ENCODE peak calls at places on chromosomes 3 and 15, in four cellular contexts. A, O, M and P are unnamed samples.

GRCh38 chr3:129672412-129672811 is 65.9 kb upstream of the PLXND1 start:
- DNase-seq in A (no peak), O (no peak), M (no peak), P (no peak)

GRCh38 chr3:43932921-43933320 is 242.2 kb downstream of the ABHD5 start:
- DNase-seq in A (no peak), O (no peak), M (no peak), P (no peak)

GRCh38 chr15:83320831-83321230 is 36.4 kb upstream of the BNC1 start:
- DNase-seq in A (no peak), O (no peak), M (no peak), P (no peak)

GRCh38 chr15:32694222-32694983 is 23.4 kb upstream of the GREM1 start:
- DNase-seq in A (no peak), O (no peak), M (no peak), P (no peak)

GRCh38 chr3:163924600-163924999 is 1153.7 kb downstream of the SI start:
- DNase-seq in A (no peak), O (no peak), M (no peak), P (no peak)

GRCh38 chr15:20351448-20351961 is 190.1 kb downstream of the GOLGA6L6 start:
- DNase-seq in A (no peak), O (peak; percentile 63), M (peak; percentile 6), P (no peak)

GRCh38 chr3:69097407-69098086 is 12.8 kb downstream of the ARL6IP5 start:
- DNase-seq in A (no peak), O (no peak), M (no peak), P (no peak)

GRCh38 chr3:109339186-109339585 is 1.8 kb upstream of the DPPA4 start:
- DNase-seq in A (no peak), O (no peak), M (no peak), P (no peak)

GRCh38 chr3:150255416-150255815 is 152.7 kb upstream of the TSC22D2 start:
- DNase-seq in A (peak; percentile 15), O (no peak), M (no peak), P (no peak)

GRCh38 chr3:171878441-171879225 is 35.5 kb downstream of the TMEM212 start:
- DNase-seq in A (no peak), O (no peak), M (no peak), P (no peak)

GRCh38 chr15:80703965-80704364 is 8.9 kb downstream of the ABHD17C start:
- DNase-seq in A (no peak), O (no peak), M (no peak), P (no peak)

GRCh38 chr3:54322354-54322753 is 200.0 kb downstream of the CACNA2D3 start:
- DNase-seq in A (no peak), O (no peak), M (no peak), P (no peak)

GRCh38 chr3:157408499-157409149 is 28.0 kb upstream of the PTX3 start:
- DNase-seq in A (no peak), O (no peak), M (no peak), P (no peak)

GRCh38 chr3:100844063-100844936 is 135.0 kb downstream of the TFG start:
- DNase-seq in A (no peak), O (no peak), M (no peak), P (no peak)

GRCh38 chr3:30103186-30103585 is 503.2 kb upstream of the TGFBR2 start:
- DNase-seq in A (no peak), O (no peak), M (no peak), P (no peak)

GRCh38 chr3:5479229-5479799 is 291.8 kb downstream of the EDEM1 start:
- DNase-seq in A (no peak), O (no peak), M (no peak), P (no peak)

GRCh38 chr15:33894193-33894592 is 74.1 kb upstream of the CHRM5 start:
- DNase-seq in A (no peak), O (no peak), M (no peak), P (no peak)

GRCh38 chr3:140022061-140022781 is 87.2 kb downstream of the CLSTN2 start:
- DNase-seq in A (peak; percentile 50), O (peak; percentile 72), M (no peak), P (no peak)

GRCh38 chr15:69403611-69404010 is 10.5 kb upstream of the KIF23 start:
- DNase-seq in A (no peak), O (no peak), M (no peak), P (no peak)

GRCh38 chr15:35624881-35625280 is 78.9 kb upstream of the DPH6 start:
- DNase-seq in A (no peak), O (peak; percentile 88), M (no peak), P (peak; percentile 87)

GRCh38 chr3:98786364-98786930 is 23.3 kb downstream of the ST3GAL6 start:
- DNase-seq in A (no peak), O (no peak), M (no peak), P (no peak)

GRCh38 chr3:197354195-197355059 is 56.0 kb upstream of the DLG1 start:
- DNase-seq in A (peak; percentile 72), O (no peak), M (no peak), P (no peak)

GRCh38 chr3:169534439-169534838 is 129.1 kb downstream of the MECOM start:
- DNase-seq in A (no peak), O (no peak), M (no peak), P (no peak)

GRCh38 chr3:172522871-172523818 is at the start of gene TNFSF10:
- DNase-seq in A (peak; percentile 38), O (peak; percentile 76), M (peak; percentile 27), P (peak; percentile 45)

GRCh38 chr15:73957276-73957675 is 31.0 kb downstream of the LOXL1 start:
- DNase-seq in A (no peak), O (peak; percentile 63), M (no peak), P (no peak)

GRCh38 chr15:55917881-55918296 is 75.5 kb downstream of the NEDD4 start:
- DNase-seq in A (no peak), O (no peak), M (no peak), P (no peak)

GRCh38 chr3:106844638-106845037 is 532.6 kb upstream of the CCDC54 start:
- DNase-seq in A (no peak), O (no peak), M (no peak), P (no peak)

GRCh38 chr15:74525946-74526345 is 15.1 kb upstream of the ARID3B start:
- DNase-seq in A (no peak), O (no peak), M (no peak), P (no peak)

GRCh38 chr15:33226559-33227181 is 32.2 kb upstream of the FMN1 start:
- DNase-seq in A (no peak), O (no peak), M (peak; percentile 56), P (no peak)

GRCh38 chr3:134598813-134599563 is 51.8 kb downstream of the KY start:
- DNase-seq in A (no peak), O (no peak), M (no peak), P (no peak)

GRCh38 chr3:9947025-9947995 is 4.9 kb downstream of the PRRT3 start:
- DNase-seq in A (peak; percentile 62), O (peak; percentile 89), M (no peak), P (peak; percentile 40)

GRCh38 chr15:89750560-89751542 is at the start of gene MESP1:
- DNase-seq in A (peak; percentile 90), O (peak; percentile 93), M (peak; percentile 88), P (peak; percentile 76)

GRCh38 chr15:36755341-36755740 is 175.9 kb downstream of the CDIN1 start:
- DNase-seq in A (no peak), O (no peak), M (no peak), P (no peak)

GRCh38 chr15:58147151-58147550 is 9.0 kb downstream of the AQP9 start:
- DNase-seq in A (no peak), O (no peak), M (no peak), P (peak; percentile 21)

GRCh38 chr3:154275965-154276364 is 48.3 kb downstream of the DHX36 start:
- DNase-seq in A (no peak), O (no peak), M (no peak), P (no peak)

GRCh38 chr3:185691622-185692021 is 105.5 kb downstream of the SENP2 start:
- DNase-seq in A (no peak), O (no peak), M (no peak), P (no peak)

GRCh38 chr3:37221407-37221806 is 47.0 kb upstream of the LRRFIP2 start:
- DNase-seq in A (no peak), O (no peak), M (no peak), P (no peak)

GRCh38 chr15:98071786-98072185 is 111.3 kb downstream of the ARRDC4 start:
- DNase-seq in A (no peak), O (no peak), M (no peak), P (no peak)

GRCh38 chr3:127637546-127637945 is 8.6 kb downstream of the PODXL2 start:
- DNase-seq in A (no peak), O (peak; percentile 11), M (no peak), P (no peak)

GRCh38 chr15:66323312-66323928 is 30.1 kb downstream of the DIS3L start:
- DNase-seq in A (no peak), O (no peak), M (no peak), P (no peak)

GRCh38 chr15:66327736-66328135 is 28.7 kb downstream of the TIPIN start:
- DNase-seq in A (no peak), O (no peak), M (no peak), P (no peak)

GRCh38 chr15:66326051-66326450 is 30.4 kb downstream of the TIPIN start:
- DNase-seq in A (no peak), O (no peak), M (no peak), P (no peak)

GRCh38 chr15:66328721-66329220 is 27.7 kb downstream of the TIPIN start:
- DNase-seq in A (no peak), O (no peak), M (no peak), P (no peak)
- H3K36me3 ChIP-seq in A (no peaks in the 10 kb centered on the region), O (peaks cover 86% of the 10 kb centered on the region), M (peaks cover 48% of the 10 kb centered on the region), P (peaks cover 4% of the 10 kb centered on the region)

GRCh38 chr3:66410371-66410770 is 90.5 kb downstream of the LRIG1 start:
- DNase-seq in A (no peak), O (no peak), M (no peak), P (no peak)
- H3K4me1 ChIP-seq in A (peaks cover 12% of the 10 kb centered on the region), O (peaks cover 45% of the 10 kb centered on the region), M (no peaks in the 10 kb centered on the region), P (peaks cover 7% of the 10 kb centered on the region)

GRCh38 chr15:71088683-71089082 is 26.6 kb upstream of the THSD4 start:
- DNase-seq in A (no peak), O (no peak), M (no peak), P (no peak)
- H3K36me3 ChIP-seq in A (no peaks in the 10 kb centered on the region), O (no peaks in the 10 kb centered on the region), M (no peaks in the 10 kb centered on the region), P (no peaks in the 10 kb centered on the region)

GRCh38 chr15:65954289-65954741 is 85.0 kb downstream of the RAB11A start:
- DNase-seq in A (no peak), O (no peak), M (no peak), P (no peak)

GRCh38 chr15:65956307-65956706 is 87.0 kb downstream of the RAB11A start:
- DNase-seq in A (no peak), O (no peak), M (no peak), P (no peak)

GRCh38 chr15:65951007-65951406 is 81.7 kb downstream of the RAB11A start:
- DNase-seq in A (no peak), O (no peak), M (no peak), P (no peak)

GRCh38 chr15:65952425-65953053 is 83.2 kb downstream of the RAB11A start:
- DNase-seq in A (peak; percentile 17), O (no peak), M (no peak), P (no peak)

GRCh38 chr15:65953622-65954021 is 84.3 kb downstream of the RAB11A start:
- DNase-seq in A (no peak), O (no peak), M (no peak), P (no peak)
- H3K4me1 ChIP-seq in A (no peaks in the 10 kb centered on the region), O (no peaks in the 10 kb centered on the region), M (no peaks in the 10 kb centered on the region), P (no peaks in the 10 kb centered on the region)

DNA sequence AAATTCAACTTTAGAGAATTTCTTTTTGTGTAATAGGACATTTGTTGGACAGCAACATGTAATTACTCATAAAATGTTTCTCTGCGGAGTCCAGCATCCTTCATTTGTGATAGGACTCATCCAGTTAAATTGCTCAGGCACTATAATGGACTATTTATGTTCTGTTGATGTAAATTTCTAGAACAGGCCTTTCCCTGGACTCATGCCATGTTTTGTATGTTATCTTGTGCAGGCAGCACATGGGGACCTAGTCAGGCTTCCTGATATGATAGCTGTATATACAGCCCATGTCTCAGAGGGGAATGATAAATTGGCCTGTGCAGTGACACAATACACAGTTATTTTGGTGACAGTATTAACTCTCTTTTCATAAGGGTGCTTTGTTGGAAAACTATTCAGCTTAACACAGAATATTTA is 51.5 kb downstream of the MBNL1 start:
- DNase-seq in A (no peak), O (no peak), M (no peak), P (no peak)
- H3K36me3 ChIP-seq in A (no peaks in the 10 kb centered on the region), O (no peaks in the 10 kb centered on the region), M (no peaks in the 10 kb centered on the region), P (no peaks in the 10 kb centered on the region)